ENCODE peak calls at places on chromosomes 16 and 17, in five cellular contexts. U is A673, Y is neural progenitor cell, T is Peyer's patch, W is cardiac muscle cell. M is an unnamed sample.

GRCh38 chr17:4584125-4584834 is at the start of gene SMTNL2:
- DNase-seq in U (peak), Y (peak), T (no peak), W (peak), M (no peak)

GRCh38 chr17:78526231-78527025 is 50.8 kb downstream of the DNAH17 start:
- DNase-seq in U (no peak), Y (peak), T (no peak), W (no peak), M (no peak)

GRCh38 chr17:28846231-28846630 is 3.6 kb upstream of the FAM222B start:
- DNase-seq in U (no peak), Y (no peak), T (no peak), W (no peak), M (no peak)

GRCh38 chr17:17808706-17809432 is 27.9 kb downstream of the SREBF1 start:
- DNase-seq in U (peak), Y (peak), T (no peak), W (no peak), M (no peak)

GRCh38 chr16:88962478-88963152 is 14.4 kb downstream of the CBFA2T3 start:
- DNase-seq in U (no peak), Y (no peak), T (no peak), W (no peak), M (no peak)

GRCh38 chr17:21177854-21178600 is 35.9 kb downstream of the TMEM11 start:
- DNase-seq in U (no peak), Y (no peak), T (peak), W (no peak), M (no peak)

GRCh38 chr16:55508941-55509920 is at the start of gene LPCAT2:
- DNase-seq in U (peak), Y (peak), T (peak), W (peak), M (peak)

GRCh38 chr16:49767414-49767813 is 88.5 kb downstream of the ZNF423 start:
- DNase-seq in U (no peak), Y (no peak), T (no peak), W (no peak), M (no peak)

GRCh38 chr17:61495161-61495857 is 43.1 kb downstream of the TBX4 start:
- DNase-seq in U (peak), Y (no peak), T (no peak), W (no peak), M (no peak)

GRCh38 chr17:9769036-9769695 is 22.2 kb downstream of the DHRS7C start:
- DNase-seq in U (no peak), Y (no peak), T (no peak), W (no peak), M (no peak)

GRCh38 chr17:8235676-8236075 is 12.2 kb downstream of the CTC1 start:
- DNase-seq in U (no peak), Y (no peak), T (no peak), W (no peak), M (no peak)

GRCh38 chr16:53619247-53619646 is 84.4 kb downstream of the RPGRIP1L start:
- DNase-seq in U (no peak), Y (no peak), T (no peak), W (no peak), M (no peak)

GRCh38 chr17:32240745-32241144 is 24.9 kb upstream of the RHBDL3 start:
- DNase-seq in U (no peak), Y (no peak), T (no peak), W (peak), M (no peak)

GRCh38 chr17:49645654-49646053 is 32.2 kb downstream of the SPOP start:
- DNase-seq in U (no peak), Y (no peak), T (no peak), W (no peak), M (no peak)

GRCh38 chr16:86509759-86510464 is 415 bp upstream of the FOXF1 start:
- DNase-seq in U (peak), Y (peak), T (peak), W (peak), M (no peak)

GRCh38 chr16:19071811-19072777 is 4.7 kb downstream of the COQ7 start:
- DNase-seq in U (peak), Y (peak), T (peak), W (peak), M (peak)

GRCh38 chr16:19068237-19068815 is 912 bp downstream of the COQ7 start:
- DNase-seq in U (no peak), Y (no peak), T (no peak), W (no peak), M (no peak)

GRCh38 chr16:19067349-19068236 is at the start of gene COQ7:
- DNase-seq in U (peak), Y (peak), T (peak), W (peak), M (peak)

GRCh38 chr16:19062706-19063105 is 4.7 kb upstream of the COQ7 start:
- DNase-seq in U (no peak), Y (no peak), T (no peak), W (no peak), M (no peak)

DNA sequence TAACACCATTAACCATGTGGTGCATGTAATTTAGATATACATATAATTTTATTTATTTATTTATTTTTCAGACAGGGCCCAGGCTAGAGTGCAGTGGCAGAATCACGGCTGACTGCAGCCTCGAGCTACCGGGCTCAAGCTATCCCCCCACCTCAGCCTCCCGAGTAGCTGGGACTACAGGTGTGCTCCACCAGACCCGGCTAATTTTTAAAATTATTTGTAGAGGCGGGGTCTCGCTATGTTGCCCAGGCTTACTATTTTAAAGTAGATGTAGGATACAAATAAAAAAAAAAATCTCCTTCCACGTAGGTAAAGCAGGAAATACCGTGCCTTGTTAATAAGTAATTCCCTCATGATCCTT is 446 bp upstream of the COQ7 start:
- DNase-seq in U (no peak), Y (no peak), T (no peak), W (no peak), M (no peak)
- H3K27ac ChIP-seq in U (peak), Y (no peak), T (peak), W (peak), M (peak)

DNA sequence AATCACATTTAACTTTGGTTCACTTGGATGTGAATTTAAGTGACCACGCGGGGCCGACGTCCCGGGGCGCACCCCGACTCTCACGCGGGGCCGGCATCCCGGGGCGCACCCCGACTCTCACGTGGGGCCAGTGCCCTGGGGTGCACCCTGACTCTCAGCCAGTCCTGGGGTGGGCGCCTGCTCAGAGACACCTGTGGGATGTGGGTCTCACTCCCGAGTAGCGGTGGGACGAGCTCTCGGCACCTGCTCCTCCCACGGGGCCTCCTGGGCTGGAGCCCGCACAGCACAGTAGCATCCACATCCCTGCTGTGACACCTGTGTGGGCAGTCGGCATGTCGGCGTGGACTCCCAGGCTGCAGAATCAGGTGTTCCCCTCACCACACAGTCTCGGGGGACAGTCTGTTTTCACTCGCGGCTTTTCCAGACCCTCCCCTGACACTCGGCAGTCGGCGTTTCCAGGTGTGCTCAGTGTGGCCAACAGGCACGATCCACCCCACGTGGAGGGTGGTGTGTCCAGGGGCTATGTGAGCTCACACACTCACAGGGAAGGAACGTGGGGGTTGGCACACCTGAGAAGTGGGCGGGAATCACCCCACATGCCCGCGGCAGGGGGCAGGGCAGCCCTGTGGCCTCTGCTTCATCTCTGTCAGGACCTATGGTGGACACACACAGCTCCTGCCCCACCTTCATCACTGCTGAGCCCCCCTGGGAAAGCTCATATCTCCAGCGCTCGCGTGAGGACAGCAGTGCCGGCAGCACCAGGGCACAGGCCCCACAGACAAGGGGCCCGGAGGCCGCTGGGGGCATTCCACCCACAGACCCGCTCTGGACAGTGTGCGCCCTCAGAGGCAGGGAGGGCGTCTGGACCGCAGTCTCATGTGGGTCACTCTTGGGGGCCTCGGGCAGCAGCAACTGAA is 51.8 kb downstream of the LMF1 start:
- DNase-seq in U (no peak), Y (no peak), T (no peak), W (no peak), M (no peak)
- H3K27ac ChIP-seq in U (no peak), Y (no peak), T (no peak), W (no peak), M (no peak)

GRCh38 chr16:2926660-2927646 is 15.2 kb downstream of the FLYWCH1 start:
- DNase-seq in U (peak), Y (peak), T (peak), W (peak), M (peak)
- H3K27ac ChIP-seq in U (no peak), Y (no peak), T (no peak), W (no peak), M (peak)

GRCh38 chr16:68298907-68299515 is 11.7 kb downstream of the SLC7A6OS start:
- DNase-seq in U (peak), Y (peak), T (no peak), W (no peak), M (peak)
- H3K27ac ChIP-seq in U (peak), Y (peak), T (no peak), W (peak), M (no peak)

DNA sequence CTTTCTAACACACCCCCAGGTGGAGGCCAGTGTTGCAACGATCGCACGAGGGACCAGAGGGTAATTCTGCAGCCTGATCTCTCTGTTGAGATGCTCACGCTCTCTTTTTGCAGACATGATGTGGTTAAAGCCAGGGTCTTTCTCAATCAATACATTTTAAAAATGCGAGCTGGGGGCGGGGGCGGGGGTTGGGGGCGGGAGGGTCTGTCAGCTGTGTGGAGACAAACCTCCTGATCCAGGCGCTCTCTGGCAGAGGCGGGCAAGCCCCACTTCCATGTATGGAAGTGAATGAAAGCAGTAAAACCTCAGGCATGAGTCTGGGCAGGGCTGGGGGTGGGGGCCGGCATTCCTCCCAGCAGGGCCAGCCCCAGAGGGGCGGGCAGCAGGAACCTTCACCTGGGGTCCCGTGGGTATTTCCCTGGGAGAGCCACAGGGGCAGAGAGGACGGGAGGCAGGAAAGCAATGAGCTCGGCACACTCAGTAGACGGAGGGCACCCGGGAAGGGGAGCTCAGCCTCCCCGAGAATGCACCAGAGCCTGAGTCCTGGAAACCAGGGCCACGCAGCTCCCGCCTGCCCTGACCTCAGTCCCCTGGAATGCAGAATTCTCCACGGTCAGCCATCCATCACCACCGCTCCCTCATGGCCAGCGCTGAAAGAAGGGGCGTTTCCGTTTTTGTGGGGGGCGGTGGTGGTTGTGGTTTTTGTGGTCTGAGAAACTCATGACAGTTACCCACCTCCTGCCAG is 28.0 kb downstream of the NXN start:
- DNase-seq in U (no peak), Y (peak), T (no peak), W (peak), M (no peak)
- H3K27ac ChIP-seq in U (no peak), Y (peak), T (peak), W (peak), M (no peak)